ENCODE peak calls at places on chromosomes 16 and 17, in five cellular contexts. One of them, this sample, is unnamed.

GRCh38 chr17:66115246-66115645 is 76.7 kb downstream of the CEP112 start:
- DNase-seq in HepG2: no peak
- DNase-seq in GM12878: no peak
- DNase-seq in H1: no peak
- DNase-seq in NT2/D1: no peak
- DNase-seq in this sample: no peak

GRCh38 chr17:16298140-16298662 is 55.1 kb downstream of the CENPV start:
- DNase-seq in HepG2: peak; percentile 90
- DNase-seq in GM12878: no peak
- DNase-seq in H1: no peak
- DNase-seq in NT2/D1: no peak
- DNase-seq in this sample: no peak

GRCh38 chr16:3152022-3152272 is 17.1 kb downstream of the ZNF213 start:
- DNase-seq in HepG2: no peak
- DNase-seq in GM12878: no peak
- DNase-seq in H1: no peak
- DNase-seq in NT2/D1: no peak
- DNase-seq in this sample: no peak

GRCh38 chr16:75229172-75230031 is 10.6 kb downstream of the CTRB1 start:
- DNase-seq in HepG2: no peak
- DNase-seq in GM12878: no peak
- DNase-seq in H1: no peak
- DNase-seq in NT2/D1: no peak
- DNase-seq in this sample: no peak

GRCh38 chr17:43319293-43320124 is 79.3 kb upstream of the ARL4D start:
- DNase-seq in HepG2: no peak
- DNase-seq in GM12878: no peak
- DNase-seq in H1: no peak
- DNase-seq in NT2/D1: no peak
- DNase-seq in this sample: no peak

GRCh38 chr17:13575922-13576419 is 25.8 kb downstream of the HS3ST3A1 start:
- DNase-seq in HepG2: no peak
- DNase-seq in GM12878: no peak
- DNase-seq in H1: peak; percentile 80
- DNase-seq in NT2/D1: peak; percentile 87
- DNase-seq in this sample: no peak

GRCh38 chr17:74818306-74818705 is 41.4 kb downstream of the GRIN2C start:
- DNase-seq in HepG2: no peak
- DNase-seq in GM12878: no peak
- DNase-seq in H1: no peak
- DNase-seq in NT2/D1: no peak
- DNase-seq in this sample: no peak

GRCh38 chr17:69834494-69834893 is 240.5 kb upstream of the KCNJ16 start:
- DNase-seq in HepG2: no peak
- DNase-seq in GM12878: no peak
- DNase-seq in H1: no peak
- DNase-seq in NT2/D1: no peak
- DNase-seq in this sample: no peak

GRCh38 chr16:57226701-57227621 is 18.1 kb upstream of the ARL2BP start:
- DNase-seq in HepG2: no peak
- DNase-seq in GM12878: no peak
- DNase-seq in H1: no peak
- DNase-seq in NT2/D1: no peak
- DNase-seq in this sample: no peak

GRCh38 chr17:46199379-46199778 is 6.2 kb upstream of the KANSL1 start:
- DNase-seq in HepG2: no peak
- DNase-seq in GM12878: no peak
- DNase-seq in H1: no peak
- DNase-seq in NT2/D1: no peak
- DNase-seq in this sample: no peak

GRCh38 chr16:14501331-14502255 is 128.5 kb downstream of the PARN start:
- DNase-seq in HepG2: peak; percentile 92
- DNase-seq in GM12878: peak; percentile 50
- DNase-seq in H1: peak; percentile 51
- DNase-seq in NT2/D1: peak; percentile 66
- DNase-seq in this sample: peak; percentile 38

GRCh38 chr17:12966413-12966812 is 51.4 kb downstream of the ELAC2 start:
- DNase-seq in HepG2: no peak
- DNase-seq in GM12878: no peak
- DNase-seq in H1: no peak
- DNase-seq in NT2/D1: no peak
- DNase-seq in this sample: no peak

DNA sequence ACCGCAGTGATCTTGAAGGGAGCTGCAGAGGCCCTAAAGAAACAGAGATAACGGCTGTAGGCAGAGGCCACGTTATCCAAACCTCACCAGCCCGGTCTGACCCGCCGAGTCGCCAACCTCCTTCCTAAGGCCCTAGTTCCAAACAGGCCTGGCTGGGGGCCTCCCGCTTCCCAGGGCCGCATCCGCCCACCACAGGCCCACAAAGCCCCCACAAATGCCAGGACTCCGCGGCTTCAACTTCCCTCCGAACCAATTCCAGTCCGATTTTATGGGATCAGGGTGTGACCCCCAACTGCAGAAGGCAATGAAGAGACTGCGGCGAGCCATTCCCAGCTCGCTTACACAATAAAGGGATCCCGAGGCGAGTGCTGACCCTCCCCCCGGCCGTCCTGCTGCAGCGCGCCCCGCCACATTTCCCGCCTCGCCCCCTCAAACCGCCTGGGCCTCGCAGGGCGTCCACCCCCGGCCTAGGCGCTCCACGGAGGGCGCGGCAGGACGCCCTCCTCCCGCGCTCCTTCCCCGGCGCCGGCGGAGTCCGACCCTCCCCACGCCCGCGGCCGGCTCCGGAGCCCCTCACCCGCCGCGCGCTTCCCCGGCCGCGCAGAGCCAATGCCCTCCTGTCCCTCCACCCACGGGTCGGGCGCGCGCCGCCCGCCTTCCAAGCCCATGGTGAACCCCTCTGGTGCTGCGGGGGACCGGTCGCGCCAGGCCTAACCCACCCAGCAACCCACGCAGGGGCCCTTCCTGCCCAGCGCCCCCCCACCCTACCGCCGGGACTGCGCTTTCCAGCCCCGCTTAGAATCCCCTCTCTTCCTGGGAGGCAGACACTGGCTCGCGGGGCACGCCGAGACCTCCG is 926 bp downstream of the MYH10 start:
- DNase-seq in HepG2: no peak
- DNase-seq in GM12878: no peak
- DNase-seq in H1: no peak
- DNase-seq in NT2/D1: no peak
- DNase-seq in this sample: peak; percentile 33
- TF ChIP-seq SUZ12 in HepG2: no peak
- TF ChIP-seq SUZ12 in GM12878: peak; percentile 71
- TF ChIP-seq SUZ12 in H1: no peak
- TF ChIP-seq SUZ12 in NT2/D1: no peak
- TF ChIP-seq SUZ12 in this sample: no peak

GRCh38 chr17:76546556-76547182 is 6.8 kb downstream of the PRCD start:
- DNase-seq in HepG2: no peak
- DNase-seq in GM12878: no peak
- DNase-seq in H1: no peak
- DNase-seq in NT2/D1: no peak
- DNase-seq in this sample: no peak
- TF ChIP-seq SUZ12 in HepG2: no peak
- TF ChIP-seq SUZ12 in GM12878: no peak
- TF ChIP-seq SUZ12 in H1: no peak
- TF ChIP-seq SUZ12 in NT2/D1: no peak
- TF ChIP-seq SUZ12 in this sample: no peak

GRCh38 chr16:407253-407652 is 5.6 kb downstream of the DECR2 start:
- DNase-seq in HepG2: no peak
- DNase-seq in GM12878: no peak
- DNase-seq in H1: no peak
- DNase-seq in NT2/D1: no peak
- DNase-seq in this sample: no peak
- TF ChIP-seq SUZ12 in HepG2: no peak
- TF ChIP-seq SUZ12 in GM12878: no peak
- TF ChIP-seq SUZ12 in H1: no peak
- TF ChIP-seq SUZ12 in NT2/D1: no peak
- TF ChIP-seq SUZ12 in this sample: no peak

GRCh38 chr17:50146230-50146926 is 4.1 kb downstream of the PPP1R9B start:
- DNase-seq in HepG2: no peak
- DNase-seq in GM12878: no peak
- DNase-seq in H1: no peak
- DNase-seq in NT2/D1: no peak
- DNase-seq in this sample: no peak
- TF ChIP-seq SUZ12 in HepG2: no peak
- TF ChIP-seq SUZ12 in GM12878: no peak
- TF ChIP-seq SUZ12 in H1: no peak
- TF ChIP-seq SUZ12 in NT2/D1: no peak
- TF ChIP-seq SUZ12 in this sample: no peak

GRCh38 chr17:80780381-80781187 is 211.1 kb upstream of the CHMP6 start:
- DNase-seq in HepG2: no peak
- DNase-seq in GM12878: peak; percentile 61
- DNase-seq in H1: no peak
- DNase-seq in NT2/D1: no peak
- DNase-seq in this sample: no peak
- TF ChIP-seq SUZ12 in HepG2: no peak
- TF ChIP-seq SUZ12 in GM12878: no peak
- TF ChIP-seq SUZ12 in H1: no peak
- TF ChIP-seq SUZ12 in NT2/D1: no peak
- TF ChIP-seq SUZ12 in this sample: no peak

DNA sequence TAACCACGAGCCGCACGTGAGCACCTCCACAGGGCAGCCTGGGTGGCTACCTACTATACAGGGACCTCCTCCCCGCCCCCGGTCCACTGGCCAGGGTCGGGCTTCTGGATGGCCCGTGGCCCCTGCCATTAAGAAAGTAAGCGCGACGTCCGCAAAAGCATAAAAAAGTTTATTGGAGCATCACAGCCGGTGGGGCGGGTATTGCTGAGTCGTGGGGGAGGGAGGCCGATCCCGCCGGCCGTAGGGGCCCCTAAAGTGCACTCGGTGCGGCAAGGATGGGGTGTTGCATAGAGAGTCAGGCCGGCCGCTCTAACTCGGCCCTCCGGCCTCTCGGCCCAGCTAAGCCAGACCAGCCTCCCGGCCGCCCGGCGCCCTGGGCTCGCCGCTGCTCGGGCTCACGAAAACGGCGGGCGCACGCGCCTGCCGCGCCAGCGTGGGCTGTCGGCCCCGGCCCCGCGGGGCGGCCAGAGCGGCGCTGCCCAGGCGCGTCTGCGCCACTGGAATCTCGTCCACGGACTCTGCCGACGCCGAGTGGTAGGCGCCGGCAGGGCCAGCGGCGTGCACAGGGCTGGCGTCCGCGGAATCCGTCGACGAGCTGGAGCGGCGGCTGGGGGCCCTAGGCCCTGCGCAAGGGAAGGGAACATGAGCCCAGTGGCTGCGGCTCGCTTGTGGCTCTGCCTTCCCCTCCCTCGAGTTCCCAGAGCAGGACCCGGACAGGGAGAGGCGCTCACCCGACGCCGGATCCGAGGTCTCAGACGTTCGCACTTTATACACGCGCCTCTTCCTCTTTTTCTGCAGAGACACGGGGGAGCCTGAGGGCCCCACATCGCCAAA is 1.2 kb upstream of the TPPP3 start:
- DNase-seq in HepG2: no peak
- DNase-seq in GM12878: no peak
- DNase-seq in H1: no peak
- DNase-seq in NT2/D1: no peak
- DNase-seq in this sample: no peak
- TF ChIP-seq SUZ12 in HepG2: no peak
- TF ChIP-seq SUZ12 in GM12878: no peak
- TF ChIP-seq SUZ12 in H1: peak; percentile 90
- TF ChIP-seq SUZ12 in NT2/D1: no peak
- TF ChIP-seq SUZ12 in this sample: no peak

DNA sequence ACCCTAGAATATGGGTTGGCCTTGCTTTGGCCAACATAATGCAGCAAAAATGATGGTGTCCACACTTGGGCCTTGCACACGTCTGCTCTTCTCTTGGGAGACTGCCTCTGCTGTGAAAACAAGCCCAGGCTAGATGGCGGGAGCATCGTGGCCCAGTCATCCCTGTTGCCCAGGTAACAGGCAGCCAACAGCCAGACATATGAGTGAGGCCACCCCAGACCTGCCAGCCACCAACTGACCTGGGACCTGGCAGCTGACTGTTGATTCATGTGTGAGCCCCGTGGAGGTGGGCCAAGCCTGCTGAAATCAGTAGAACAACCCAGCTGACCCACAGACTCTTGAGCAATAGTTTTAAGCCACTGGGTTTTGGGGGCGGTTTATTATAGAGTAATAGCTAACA is 39.4 kb upstream of the CDH3 start:
- DNase-seq in HepG2: no peak
- DNase-seq in GM12878: no peak
- DNase-seq in H1: no peak
- DNase-seq in NT2/D1: no peak
- DNase-seq in this sample: no peak
- TF ChIP-seq SUZ12 in HepG2: no peak
- TF ChIP-seq SUZ12 in GM12878: no peak
- TF ChIP-seq SUZ12 in H1: no peak
- TF ChIP-seq SUZ12 in NT2/D1: no peak
- TF ChIP-seq SUZ12 in this sample: no peak

DNA sequence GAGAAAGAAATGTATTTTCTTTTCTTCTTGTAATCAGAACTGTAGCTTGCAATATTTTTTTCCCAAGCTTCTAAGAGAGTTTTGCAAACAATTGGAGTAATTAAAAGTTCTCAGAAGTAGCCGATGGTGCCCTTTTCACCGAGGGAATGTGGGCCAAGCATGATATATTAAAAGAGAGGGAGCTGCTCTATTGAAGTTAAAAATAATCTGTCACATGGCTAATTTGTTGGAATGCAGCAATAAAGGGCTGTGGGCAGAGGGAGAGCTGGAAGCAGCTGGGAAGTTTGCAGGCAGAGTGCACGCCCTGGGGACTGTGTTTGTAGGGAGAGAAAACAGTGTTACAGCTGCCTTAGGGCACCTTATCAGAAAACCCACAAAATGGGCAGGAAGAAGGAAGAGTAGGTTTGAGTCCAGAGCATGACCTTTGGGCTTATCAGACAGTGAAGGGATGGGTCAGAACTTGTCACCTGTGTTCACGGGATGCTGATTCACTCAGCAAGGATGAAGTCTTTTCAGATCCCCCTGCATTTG is 18.5 kb upstream of the TERF2 start:
- DNase-seq in HepG2: peak; percentile 94
- DNase-seq in GM12878: no peak
- DNase-seq in H1: no peak
- DNase-seq in NT2/D1: no peak
- DNase-seq in this sample: no peak
- TF ChIP-seq SUZ12 in HepG2: no peak
- TF ChIP-seq SUZ12 in GM12878: no peak
- TF ChIP-seq SUZ12 in H1: no peak
- TF ChIP-seq SUZ12 in NT2/D1: no peak
- TF ChIP-seq SUZ12 in this sample: no peak

GRCh38 chr16:11064846-11065245 is 120.5 kb downstream of the CLEC16A start:
- DNase-seq in HepG2: no peak
- DNase-seq in GM12878: no peak
- DNase-seq in H1: no peak
- DNase-seq in NT2/D1: no peak
- DNase-seq in this sample: no peak
- TF ChIP-seq SUZ12 in HepG2: no peak
- TF ChIP-seq SUZ12 in GM12878: no peak
- TF ChIP-seq SUZ12 in H1: no peak
- TF ChIP-seq SUZ12 in NT2/D1: no peak
- TF ChIP-seq SUZ12 in this sample: no peak

GRCh38 chr17:63405741-63406261 is 40.3 kb downstream of the CYB561 start:
- DNase-seq in HepG2: peak; percentile 67
- DNase-seq in GM12878: no peak
- DNase-seq in H1: no peak
- DNase-seq in NT2/D1: peak; percentile 22
- DNase-seq in this sample: peak; percentile 59
- TF ChIP-seq SUZ12 in HepG2: no peak
- TF ChIP-seq SUZ12 in GM12878: no peak
- TF ChIP-seq SUZ12 in H1: no peak
- TF ChIP-seq SUZ12 in NT2/D1: no peak
- TF ChIP-seq SUZ12 in this sample: no peak

This sample was measured in HEK293T.